ENCODE peak calls at places on chromosomes 12 and 14, in six cellular contexts. O, R, A, D, E and C are unnamed samples.

GRCh38 chr14:67265131-67265530 is 23.9 kb downstream of the PALS1 start:
- DNase-seq in A (no peak), O (no peak), D (no peak), R (no peak), E (no peak), C (peak; percentile 70)

GRCh38 chr12:42447371-42447786 is 121.4 kb downstream of the PPHLN1 start:
- DNase-seq in O (no peak), E (no peak), D (peak; percentile 24), R (no peak), A (no peak), C (no peak)

GRCh38 chr12:121811434-121812319 is 7.9 kb downstream of the SETD1B start:
- DNase-seq in A (no peak), E (peak; percentile 71), D (peak; percentile 92), O (peak; percentile 71), R (no peak), C (peak; percentile 79)

GRCh38 chr12:101414533-101415119 is 7.1 kb upstream of the ARL1 start:
- DNase-seq in E (peak; percentile 2), A (peak; percentile 51), R (peak; percentile 45), O (no peak), D (peak; percentile 70), C (peak; percentile 63)

GRCh38 chr14:74840603-74841030 is 35.3 kb downstream of the PROX2 start:
- DNase-seq in R (no peak), O (no peak), A (no peak), D (no peak), E (no peak), C (no peak)

GRCh38 chr14:60532442-60532841 is 23.5 kb downstream of the SIX6 start:
- DNase-seq in R (no peak), D (no peak), O (no peak), A (peak; percentile 61), E (no peak), C (no peak)

GRCh38 chr12:121781751-121782615 is 11.5 kb downstream of the RHOF start:
- DNase-seq in A (no peak), E (peak; percentile 58), D (peak; percentile 46), O (peak; percentile 75), R (no peak), C (no peak)

GRCh38 chr12:105352940-105353635 is 22.6 kb downstream of the C12orf75 start:
- DNase-seq in R (no peak), O (no peak), E (no peak), D (peak; percentile 11), A (no peak), C (peak; percentile 69)

GRCh38 chr14:103543721-103544626 is 15.0 kb downstream of the TRMT61A start:
- DNase-seq in D (peak; percentile 40), A (no peak), E (no peak), R (no peak), O (no peak), C (no peak)